ENCODE peak calls at places on chromosomes 11 and 22, in seven cellular contexts. P is HAP-1; I is CD4-positive, CD25-positive, alpha-beta regulatory T cell; D is colonic mucosa; R is IMR-90; K is ovary; E is esophagus squamous epithelium. C is an unnamed sample.

GRCh38 chr11:1934326-1935155 is 12.6 kb upstream of the MRPL23 start:
- DNase-seq in K (no peak), E (no peak), R (no peak), I (no peak), P (no peak), D (no peak), C (no peak)

GRCh38 chr11:47233989-47234668 is 14.5 kb downstream of the ACP2 start:
- DNase-seq in R (peak; percentile 67), D (no peak), I (no peak), E (no peak), P (no peak), K (no peak), C (peak; percentile 64)

GRCh38 chr11:48013269-48013901 is 33.0 kb downstream of the PTPRJ start:
- DNase-seq in K (no peak), P (no peak), R (peak; percentile 65), E (no peak), I (peak; percentile 39), D (peak; percentile 45), C (peak; percentile 26)

GRCh38 chr22:42683599-42684283 is 34.5 kb upstream of the CYB5R3 start:
- DNase-seq in R (no peak), D (no peak), I (no peak), E (no peak), K (no peak), P (no peak), C (no peak)

GRCh38 chr22:23894710-23895598 is 771 bp downstream of the MIF start:
- DNase-seq in R (peak; percentile 63), I (peak; percentile 50), D (peak; percentile 85), K (peak; percentile 86), P (peak; percentile 94), E (peak; percentile 14), C (peak; percentile 82)

GRCh38 chr11:34198523-34198922 is 93.1 kb downstream of the NAT10 start:
- DNase-seq in D (no peak), P (no peak), I (no peak), E (no peak), R (peak; percentile 32), K (no peak), C (peak; percentile 14)

GRCh38 chr11:106714179-106714578 is 304.1 kb downstream of the GUCY1A2 start:
- DNase-seq in R (peak; percentile 63), I (no peak), D (no peak), K (no peak), P (no peak), E (no peak), C (no peak)

GRCh38 chr11:61109671-61110070 is 7.4 kb downstream of the CD5 start:
- DNase-seq in R (no peak), K (no peak), P (no peak), D (no peak), E (no peak), I (no peak), C (no peak)

GRCh38 chr11:29119691-29120328 is 897.0 kb downstream of the KCNA4 start:
- DNase-seq in K (no peak), P (no peak), D (no peak), E (no peak), I (no peak), R (peak; percentile 99), C (no peak)

GRCh38 chr11:106956887-106957505 is 61.3 kb downstream of the GUCY1A2 start:
- DNase-seq in P (peak; percentile 8), R (no peak), I (no peak), E (no peak), D (no peak), K (no peak), C (no peak)

GRCh38 chr22:22838148-22838786 is 49.3 kb upstream of the IGLL5 start:
- DNase-seq in I (no peak), R (no peak), K (no peak), P (no peak), E (no peak), D (no peak), C (no peak)

GRCh38 chr11:119317592-119318239 is 786 bp upstream of the MCAM start:
- DNase-seq in R (no peak), K (no peak), I (no peak), E (no peak), D (no peak), P (no peak), C (no peak)
- H3K4me3 ChIP-seq in R (no peak overlapping the region), K (peak overlapping the region; percentile 51), I (no peak overlapping the region), E (peak overlapping the region; percentile 62), D (no peak overlapping the region), P (peak overlapping the region; percentile 69), C (no peak overlapping the region)

GRCh38 chr22:20223421-20224245 is 44.5 kb downstream of the RTN4R start:
- DNase-seq in K (no peak), R (no peak), D (no peak), P (no peak), E (no peak), I (no peak), C (no peak)

GRCh38 chr22:20221421-20222340 is 46.4 kb downstream of the RTN4R start:
- DNase-seq in I (no peak), D (no peak), R (no peak), E (no peak), P (no peak), K (no peak), C (no peak)

GRCh38 chr22:20220629-20221026 is 47.5 kb downstream of the RTN4R start:
- DNase-seq in K (no peak), I (no peak), E (no peak), P (no peak), R (no peak), D (no peak), C (no peak)

GRCh38 chr22:20224917-20225692 is 43.0 kb downstream of the RTN4R start:
- DNase-seq in E (no peak), R (no peak), K (no peak), D (no peak), I (no peak), P (no peak), C (no peak)

GRCh38 chr22:20222764-20223420 is 45.2 kb downstream of the RTN4R start:
- DNase-seq in I (no peak), R (no peak), E (no peak), P (no peak), K (no peak), D (no peak), C (no peak)
- H3K27me3 ChIP-seq in I (no peaks in the 10 kb centered on the region), R (peaks cover 17% of the 10 kb centered on the region), E (no peaks in the 10 kb centered on the region), P (no peaks in the 10 kb centered on the region), K (no peaks in the 10 kb centered on the region), D (no peaks in the 10 kb centered on the region), C (no peaks in the 10 kb centered on the region)

GRCh38 chr11:92765965-92766371 is 203.5 kb upstream of the MTNR1B start:
- DNase-seq in R (peak; percentile 2), D (peak; percentile 17), E (no peak), I (no peak), K (peak; percentile 16), P (no peak), C (no peak)
- H3K4me3 ChIP-seq in R (no peak overlapping the region), D (no peak overlapping the region), E (peak overlapping the region; percentile 10), I (no peak overlapping the region), K (peak overlapping the region; percentile 14), P (no peak overlapping the region), C (no peak overlapping the region)

GRCh38 chr11:3721002-3721401 is 49.8 kb upstream of the CHRNA10 start:
- DNase-seq in P (no peak), R (no peak), D (no peak), I (no peak), E (no peak), K (no peak), C (no peak)
- H3K27me3 ChIP-seq in P (no peaks in the 10 kb centered on the region), R (no peaks in the 10 kb centered on the region), D (no peaks in the 10 kb centered on the region), I (no peaks in the 10 kb centered on the region), E (no peaks in the 10 kb centered on the region), K (no peaks in the 10 kb centered on the region), C (no peaks in the 10 kb centered on the region)

GRCh38 chr22:26481112-26481693 is 2.4 kb downstream of the HPS4 start:
- DNase-seq in E (no peak), I (no peak), P (no peak), D (no peak), R (no peak), K (no peak), C (no peak)
- H3K4me3 ChIP-seq in E (no peak overlapping the region), I (no peak overlapping the region), P (no peak overlapping the region), D (no peak overlapping the region), R (no peak overlapping the region), K (no peak overlapping the region), C (no peak overlapping the region)

GRCh38 chr11:117444256-117445096 is 116.8 kb downstream of the CEP164 start:
- DNase-seq in K (no peak), R (no peak), I (no peak), D (no peak), P (no peak), E (no peak), C (no peak)
- H3K27me3 ChIP-seq in K (no peaks in the 10 kb centered on the region), R (peaks cover 46% of the 10 kb centered on the region), I (no peaks in the 10 kb centered on the region), D (no peaks in the 10 kb centered on the region), P (peaks cover 54% of the 10 kb centered on the region), E (no peaks in the 10 kb centered on the region), C (no peaks in the 10 kb centered on the region)

GRCh38 chr11:19676508-19677379 is 35.9 kb upstream of the NAV2 start:
- DNase-seq in E (no peak), R (no peak), K (no peak), I (no peak), D (no peak), P (peak; percentile 10), C (no peak)
- H3K4me3 ChIP-seq in E (no peak overlapping the region), R (no peak overlapping the region), K (no peak overlapping the region), I (no peak overlapping the region), D (no peak overlapping the region), P (no peak overlapping the region), C (no peak overlapping the region)

GRCh38 chr11:92390783-92391182 is 166.2 kb downstream of the FAT3 start:
- DNase-seq in E (no peak), R (no peak), K (no peak), I (no peak), D (no peak), P (no peak), C (no peak)
- H3K27me3 ChIP-seq in E (no peaks in the 10 kb centered on the region), R (no peaks in the 10 kb centered on the region), K (no peaks in the 10 kb centered on the region), I (no peaks in the 10 kb centered on the region), D (no peaks in the 10 kb centered on the region), P (peaks cover 38% of the 10 kb centered on the region), C (no peaks in the 10 kb centered on the region)

GRCh38 chr11:129278586-129279319 is 86.6 kb upstream of the ARHGAP32 start:
- DNase-seq in K (peak; percentile 54), P (peak; percentile 31), R (no peak), D (no peak), E (no peak), I (no peak), C (peak; percentile 30)
- H3K4me3 ChIP-seq in K (peak overlapping the region; percentile 53), P (peak overlapping the region; percentile 44), R (peak overlapping the region; percentile 82), D (peak overlapping the region; percentile 49), E (peak overlapping the region; percentile 73), I (peak overlapping the region; percentile 4), C (peak overlapping the region; percentile 73)

DNA sequence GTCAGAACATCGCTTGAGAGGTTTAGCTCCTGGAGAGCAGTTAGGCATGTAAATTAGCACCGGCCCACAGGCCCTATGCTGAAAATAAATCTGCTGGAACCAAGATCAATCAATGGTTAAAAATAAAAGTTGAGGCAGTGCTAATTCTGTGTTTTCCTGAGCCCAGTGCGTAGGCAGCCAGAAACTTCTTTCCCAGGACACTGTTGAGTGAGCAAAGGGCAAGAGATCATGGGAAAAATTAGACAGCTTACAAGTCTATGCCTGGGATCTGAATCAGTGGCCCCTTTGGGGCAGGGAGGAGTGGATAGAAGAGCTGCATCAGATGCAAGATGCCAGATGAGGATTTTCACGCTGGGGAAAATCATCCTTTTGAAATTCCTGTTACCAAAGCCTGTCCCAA is 539.2 kb downstream of the BUD13 start:
- DNase-seq in P (no peak), R (no peak), K (no peak), E (no peak), D (no peak), I (no peak), C (no peak)
- H3K27me3 ChIP-seq in P (no peaks in the 10 kb centered on the region), R (no peaks in the 10 kb centered on the region), K (no peaks in the 10 kb centered on the region), E (no peaks in the 10 kb centered on the region), D (no peaks in the 10 kb centered on the region), I (no peaks in the 10 kb centered on the region), C (no peaks in the 10 kb centered on the region)

C was measured in small intestine.